ENCODE peak calls at places on chromosome 17, in eight cellular contexts. M is lower lobe of right lung, J is BJ, S is cardiac muscle cell, Q is cardiac fibroblast, D is astrocyte of the cerebellum, Y is A549, T is tibial nerve. F is an unnamed sample.

GRCh38 chr17:62164712-62165377 is 99.8 kb upstream of the MED13 start:
- DNase-seq in D (peak), T (no peak), J (no peak), S (no peak), Q (no peak), M (no peak), Y (no peak), F (no peak)

GRCh38 chr17:74814453-74814852 is 38.3 kb upstream of the NAT9 start:
- DNase-seq in J (no peak), D (no peak), S (no peak), M (no peak), T (no peak), Q (no peak), Y (no peak), F (no peak)

GRCh38 chr17:17555906-17556305 is 35.6 kb downstream of the PEMT start:
- DNase-seq in D (no peak), Y (no peak), J (no peak), Q (no peak), T (no peak), S (no peak), M (no peak), F (no peak)

GRCh38 chr17:66702106-66702936 is 132.6 kb upstream of the CACNG5 start:
- DNase-seq in D (no peak), M (no peak), S (no peak), Q (no peak), T (no peak), Y (no peak), J (no peak), F (peak)

GRCh38 chr17:21689604-21690003 is 2.7 kb upstream of the KCNJ18 start:
- DNase-seq in M (no peak), D (peak), Q (peak), Y (peak), J (peak), T (peak), S (peak), F (peak)

GRCh38 chr17:55652825-55653224 is 69.8 kb downstream of the TMEM100 start:
- DNase-seq in S (no peak), D (no peak), Y (no peak), M (no peak), J (no peak), Q (no peak), T (no peak), F (no peak)

GRCh38 chr17:13027246-13027645 is 9.4 kb upstream of the ELAC2 start:
- DNase-seq in S (no peak), D (no peak), M (no peak), J (no peak), Q (no peak), T (no peak), Y (no peak), F (peak)

GRCh38 chr17:51427259-51428255 is 167.2 kb downstream of the UTP18 start:
- DNase-seq in M (no peak), Q (no peak), J (no peak), T (no peak), Y (no peak), D (no peak), S (no peak), F (no peak)

GRCh38 chr17:72747416-72747815 is 345.1 kb downstream of the SLC39A11 start:
- DNase-seq in S (no peak), M (no peak), Y (no peak), J (no peak), Q (no peak), T (no peak), D (no peak), F (no peak)

GRCh38 chr17:75970626-75971025 is 8.3 kb downstream of the ACOX1 start:
- DNase-seq in Q (no peak), M (no peak), S (no peak), T (no peak), Y (no peak), J (no peak), D (no peak), F (no peak)

GRCh38 chr17:27203241-27203640 is 90.7 kb upstream of the WSB1 start:
- DNase-seq in T (no peak), J (no peak), S (no peak), Y (no peak), D (no peak), Q (no peak), M (no peak), F (no peak)

GRCh38 chr17:19747829-19748806 is at the start of gene ALDH3A1:
- DNase-seq in T (no peak), D (no peak), M (no peak), S (no peak), Y (peak), Q (no peak), J (no peak), F (no peak)

GRCh38 chr17:40901981-40902862 is 17.2 kb upstream of the KRT20 start:
- DNase-seq in S (no peak), D (no peak), M (no peak), T (no peak), Y (peak), J (peak), Q (no peak), F (peak)

GRCh38 chr17:704111-704864 is 10.4 kb downstream of the VPS53 start:
- DNase-seq in Y (no peak), S (no peak), T (no peak), J (no peak), M (no peak), D (no peak), Q (no peak), F (no peak)

GRCh38 chr17:67879662-67880061 is 54.4 kb downstream of the BPTF start:
- DNase-seq in J (no peak), Q (no peak), T (no peak), D (no peak), M (no peak), S (no peak), Y (no peak), F (peak)

GRCh38 chr17:62862251-62862650 is 54.1 kb upstream of the MARCHF10 start:
- DNase-seq in D (no peak), Q (no peak), S (no peak), J (no peak), Y (no peak), M (no peak), T (no peak), F (no peak)

GRCh38 chr17:48333034-48333491 is 97.0 kb downstream of the SKAP1 start:
- DNase-seq in M (no peak), Y (no peak), J (no peak), Q (peak), S (peak), D (no peak), T (no peak), F (peak)

GRCh38 chr17:7280519-7281073 is 922 bp upstream of the SLC2A4 start:
- DNase-seq in M (peak), Q (peak), J (no peak), T (peak), D (peak), Y (peak), S (peak), F (peak)

GRCh38 chr17:45293413-45294211 is 23.2 kb downstream of the MAP3K14 start:
- DNase-seq in Y (peak), M (peak), J (no peak), T (peak), S (peak), D (peak), Q (peak), F (peak)

GRCh38 chr17:752620-753219 is 656 bp upstream of the GEMIN4 start:
- DNase-seq in Q (peak), D (peak), M (peak), T (peak), J (no peak), S (peak), Y (peak), F (peak)

GRCh38 chr17:79943354-79944241 is 92.1 kb downstream of the TBC1D16 start:
- DNase-seq in M (peak), D (no peak), Q (no peak), T (no peak), Y (no peak), S (no peak), J (no peak), F (no peak)

GRCh38 chr17:80220709-80221215 is 535 bp downstream of the SLC26A11 start:
- DNase-seq in T (no peak), Q (peak), J (no peak), M (no peak), Y (peak), S (peak), D (no peak), F (no peak)

GRCh38 chr17:56890390-56890789 is 23.5 kb downstream of the TRIM25 start:
- DNase-seq in Q (no peak), J (no peak), S (no peak), D (no peak), Y (no peak), M (no peak), T (no peak), F (no peak)

GRCh38 chr17:31745964-31746650 is 112.9 kb downstream of the COPRS start:
- DNase-seq in D (no peak), S (no peak), J (no peak), T (no peak), Q (no peak), M (no peak), Y (no peak), F (no peak)

GRCh38 chr17:72725432-72726068 is 366.9 kb downstream of the SLC39A11 start:
- DNase-seq in J (no peak), S (peak), Y (peak), T (no peak), M (peak), D (peak), Q (peak), F (peak)

GRCh38 chr17:65918921-65919546 is 272.9 kb downstream of the CEP112 start:
- DNase-seq in T (no peak), M (no peak), D (no peak), Y (no peak), Q (peak), S (peak), J (no peak), F (no peak)

GRCh38 chr17:15210247-15210646 is 54.9 kb downstream of the PMP22 start:
- DNase-seq in J (no peak), T (no peak), Y (no peak), D (no peak), Q (no peak), S (no peak), M (no peak), F (no peak)

GRCh38 chr17:72970794-72971512 is 121.5 kb downstream of the SLC39A11 start:
- DNase-seq in Q (no peak), M (no peak), Y (no peak), J (no peak), S (no peak), D (no peak), T (no peak), F (no peak)

GRCh38 chr17:31859487-31860008 is 504 bp upstream of the COPRS start:
- DNase-seq in D (no peak), S (no peak), Q (no peak), J (no peak), M (no peak), Y (no peak), T (no peak), F (no peak)

GRCh38 chr17:75828741-75829140 is 15.5 kb downstream of the UNC13D start:
- DNase-seq in Y (no peak), S (no peak), J (no peak), Q (no peak), M (no peak), T (no peak), D (no peak), F (no peak)

GRCh38 chr17:68175416-68175815 is 72.4 kb upstream of the AMZ2 start:
- DNase-seq in J (no peak), M (no peak), Q (no peak), S (no peak), D (no peak), T (no peak), Y (no peak), F (no peak)

GRCh38 chr17:17732444-17732843 is 51.2 kb downstream of the RAI1 start:
- DNase-seq in D (no peak), J (no peak), Y (no peak), Q (no peak), S (no peak), M (no peak), T (no peak), F (no peak)

GRCh38 chr17:50035930-50036329 is 20.0 kb upstream of the ITGA3 start:
- DNase-seq in M (no peak), S (no peak), D (no peak), Q (no peak), Y (no peak), T (no peak), J (no peak), F (no peak)

GRCh38 chr17:45274033-45274432 is 12.1 kb upstream of the SPATA32 start:
- DNase-seq in D (no peak), M (no peak), J (no peak), S (no peak), Q (no peak), Y (no peak), T (no peak), F (no peak)

GRCh38 chr17:5843366-5844026 is 226.7 kb upstream of the WSCD1 start:
- DNase-seq in S (no peak), Y (no peak), Q (no peak), D (no peak), J (no peak), M (no peak), T (no peak), F (no peak)

GRCh38 chr17:29931253-29931932 is 1.4 kb upstream of the SSH2 start:
- DNase-seq in T (peak), Y (peak), J (no peak), M (peak), Q (peak), D (peak), S (peak), F (peak)

GRCh38 chr17:82830249-82830661 is 9.6 kb downstream of the ZNF750 start:
- DNase-seq in Y (no peak), D (no peak), M (peak), Q (peak), T (no peak), J (no peak), S (peak), F (peak)

GRCh38 chr17:1252203-1252608 is 18.0 kb upstream of the BHLHA9 start:
- DNase-seq in Y (no peak), M (no peak), D (no peak), T (no peak), Q (peak), J (no peak), S (peak), F (peak)

GRCh38 chr17:9004132-9004960 is 17.0 kb upstream of the NTN1 start:
- DNase-seq in T (no peak), S (no peak), Y (no peak), Q (no peak), D (no peak), J (no peak), M (no peak), F (no peak)

GRCh38 chr17:9003355-9004131 is 17.8 kb upstream of the NTN1 start:
- DNase-seq in Y (no peak), T (no peak), S (no peak), J (no peak), Q (no peak), M (no peak), D (no peak), F (no peak)

GRCh38 chr17:9002236-9002609 is 19.1 kb upstream of the NTN1 start:
- DNase-seq in D (no peak), T (no peak), J (no peak), Y (no peak), S (no peak), M (no peak), Q (no peak), F (no peak)

GRCh38 chr17:9001539-9001938 is 19.8 kb upstream of the NTN1 start:
- DNase-seq in Q (no peak), Y (no peak), S (no peak), T (no peak), M (no peak), J (no peak), D (no peak), F (no peak)

DNA sequence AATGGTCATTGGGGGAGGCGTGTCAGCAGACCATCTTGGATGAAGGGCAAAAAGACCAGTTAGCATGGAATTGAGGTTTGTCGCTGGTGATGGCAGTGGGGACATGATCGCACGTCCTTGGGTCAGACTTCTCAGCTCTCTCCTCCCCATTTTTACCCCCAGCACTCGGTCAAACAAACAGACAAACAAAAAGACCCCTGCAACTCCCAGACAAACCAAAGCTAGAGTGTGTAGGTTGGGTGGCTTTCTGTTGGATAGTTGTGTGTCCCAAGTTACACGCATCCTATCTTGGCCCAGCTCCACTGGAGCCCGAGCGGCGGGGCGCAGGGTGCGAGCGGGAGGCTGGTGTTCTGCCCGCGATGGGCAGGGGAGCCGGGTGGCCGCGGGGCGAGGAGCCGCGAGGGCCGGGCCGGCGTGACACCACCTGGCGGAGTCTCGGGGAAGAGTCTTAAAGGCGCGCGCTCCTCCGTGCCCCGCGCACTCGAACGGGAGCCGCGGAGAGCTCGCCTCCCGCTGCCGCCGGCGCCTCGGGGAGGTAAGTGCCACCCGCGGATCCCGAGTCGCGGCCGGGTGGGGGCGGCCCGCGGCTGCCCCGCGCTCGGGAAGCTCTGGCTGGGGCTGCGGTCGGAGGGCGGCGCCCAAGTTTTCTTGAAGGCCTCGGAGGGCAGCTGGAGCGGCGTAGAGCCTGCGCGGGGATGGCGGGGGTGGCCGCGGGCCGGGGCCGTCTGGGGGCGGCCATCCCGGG is 18.5 kb upstream of the NTN1 start:
- DNase-seq in Q (no peak), M (no peak), Y (peak), J (no peak), D (no peak), S (peak), T (no peak), F (no peak)
- H3K4me3 ChIP-seq in Q (no peak), M (peak), Y (peak), J (no peak), D (peak), S (peak), T (peak), F (no peak)

DNA sequence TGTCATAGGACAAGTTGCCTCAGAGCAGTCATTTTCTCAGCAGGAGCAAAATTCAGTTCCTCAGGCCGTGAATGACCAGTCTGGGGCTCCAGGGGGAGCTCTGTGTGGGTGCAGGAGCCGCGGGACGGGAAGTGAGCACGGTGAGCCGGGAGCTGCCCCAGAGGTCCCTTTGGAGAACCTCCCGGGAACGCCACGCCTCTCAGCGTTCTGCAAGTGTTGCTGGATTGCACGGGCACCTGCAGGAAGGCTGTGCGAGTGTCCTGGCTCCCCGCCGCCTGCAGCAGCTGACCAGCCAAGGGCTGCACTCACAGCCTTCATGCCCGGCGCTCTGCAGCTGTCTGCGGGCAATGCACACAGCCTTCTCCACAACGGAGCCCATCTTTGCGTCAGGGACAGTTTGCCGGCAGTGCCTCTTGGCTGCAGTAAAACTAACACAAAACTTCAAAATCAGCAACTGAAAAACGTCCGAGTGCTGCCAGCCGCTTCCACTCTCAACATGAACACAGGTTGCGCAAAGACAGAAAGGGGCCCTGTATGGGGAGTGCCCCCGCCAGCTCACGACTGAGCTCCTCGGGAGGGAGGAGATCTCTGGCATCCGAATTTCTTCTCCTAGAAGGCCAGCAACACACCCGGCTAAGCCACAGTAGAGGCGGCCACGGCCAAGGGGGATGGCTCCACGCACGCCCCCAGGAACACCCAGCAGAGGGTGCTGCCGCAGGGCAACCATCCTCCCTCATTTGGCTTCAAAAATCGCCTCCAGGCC is 16.0 kb downstream of the NDUFAF8 start:
- DNase-seq in Q (peak), J (peak), Y (peak), M (peak), S (peak), D (peak), T (peak), F (peak)
- TF ChIP-seq CTCF in Q (peak), J (peak), Y (peak), M (peak), S (peak), D (peak), T (peak), F (peak)

GRCh38 chr17:77147357-77147801 is 6.6 kb downstream of the SEC14L1 start:
- DNase-seq in T (no peak), J (no peak), D (no peak), S (no peak), Q (no peak), Y (no peak), M (no peak), F (no peak)
- H3K4me3 ChIP-seq in T (no peak), J (no peak), D (no peak), S (no peak), Q (no peak), Y (no peak), M (peak), F (no peak)

DNA sequence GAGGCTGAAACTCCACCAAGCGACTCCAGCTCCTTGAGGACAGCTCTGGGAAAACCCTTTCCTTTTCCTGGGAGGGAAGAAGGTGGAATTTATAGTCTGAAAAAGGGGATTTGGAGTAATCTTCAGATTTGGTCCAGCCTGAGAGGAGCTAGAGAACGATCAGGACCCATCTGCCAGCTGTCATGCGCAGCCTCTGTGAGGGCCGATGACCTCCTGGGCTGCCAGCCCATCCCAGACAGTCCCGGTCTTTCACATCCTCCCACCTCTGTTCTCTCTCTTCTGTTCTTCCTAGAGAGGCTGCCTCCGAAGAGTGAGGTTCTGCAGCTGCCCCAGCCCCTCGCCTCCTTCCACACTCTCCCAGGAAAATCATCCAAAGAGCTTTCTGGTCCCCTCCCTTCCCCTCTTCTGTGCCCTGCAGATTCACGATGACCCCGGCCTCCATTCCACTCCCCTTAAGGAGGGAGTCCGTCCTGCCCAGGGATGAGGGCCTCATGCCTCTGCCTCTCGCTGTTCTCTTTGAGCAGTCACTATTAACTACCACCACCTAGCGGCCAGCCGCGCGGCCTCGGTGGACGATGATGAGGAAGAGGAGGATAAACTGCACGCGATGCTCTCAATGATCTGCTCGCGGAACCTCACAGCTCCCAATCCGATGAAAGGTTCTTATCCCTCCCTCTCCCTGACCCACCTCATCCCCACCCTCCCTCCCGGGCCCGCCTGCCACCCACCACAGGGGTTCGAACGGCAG is 29.6 kb downstream of the SGSM2 start:
- DNase-seq in J (no peak), S (peak), Q (peak), Y (peak), M (no peak), D (no peak), T (no peak), F (no peak)
- TF ChIP-seq CTCF in J (peak), S (peak), Q (peak), Y (peak), M (no peak), D (peak), T (no peak), F (no peak)

F was measured in fibroblast of mammary gland.